ENCODE peak calls at places on chromosome 17, in seven cellular contexts. H is transverse colon, D is K562, O is breast epithelium, F is HCT116, Y is stomach, A is SK-N-SH. Z is an unnamed sample. For H3K27me3, the result is how much of the 10 kb centered on the place peaks cover.

GRCh38 chr17:37393352-37393751 is 13.3 kb downstream of the ACACA start:
- DNase-seq in H (no peak), D (no peak), O (no peak), F (no peak), Y (no peak), A (no peak), Z (no peak)

GRCh38 chr17:38466346-38467315 is 38.4 kb downstream of the ARHGAP23 start:
- DNase-seq in H (no peak), D (no peak), O (no peak), F (no peak), Y (no peak), A (no peak), Z (no peak)

GRCh38 chr17:73802314-73802713 is 158.1 kb upstream of the SDK2 start:
- DNase-seq in H (no peak), D (no peak), O (no peak), F (no peak), Y (no peak), A (no peak), Z (no peak)

GRCh38 chr17:83202002-83203000 is 122.9 kb downstream of the METRNL start:
- DNase-seq in H (peak), D (no peak), O (no peak), F (no peak), Y (peak), A (no peak), Z (peak)

GRCh38 chr17:39867891-39868553 is at the start of gene ZPBP2:
- DNase-seq in H (peak), D (no peak), O (no peak), F (no peak), Y (no peak), A (no peak), Z (peak)

GRCh38 chr17:76511562-76512365 is 10.5 kb upstream of the RHBDF2 start:
- DNase-seq in H (no peak), D (no peak), O (no peak), F (no peak), Y (no peak), A (no peak), Z (no peak)

GRCh38 chr17:27379863-27380533 is 76.2 kb upstream of the KSR1 start:
- DNase-seq in H (peak), D (peak), O (no peak), F (no peak), Y (peak), A (peak), Z (no peak)

GRCh38 chr17:41539071-41539492 is 11.0 kb upstream of the KRT19 start:
- DNase-seq in H (no peak), D (no peak), O (peak), F (no peak), Y (no peak), A (no peak), Z (peak)

GRCh38 chr17:19018600-19018950 is 14.0 kb upstream of the FAM83G start:
- DNase-seq in H (no peak), D (no peak), O (no peak), F (no peak), Y (no peak), A (no peak), Z (no peak)

GRCh38 chr17:82283208-82283749 is 9.8 kb upstream of the CSNK1D start:
- DNase-seq in H (no peak), D (no peak), O (no peak), F (no peak), Y (no peak), A (peak), Z (no peak)

GRCh38 chr17:1050246-1050995 is 53.5 kb downstream of the TIMM22 start:
- DNase-seq in H (no peak), D (no peak), O (no peak), F (no peak), Y (no peak), A (no peak), Z (peak)

GRCh38 chr17:17128476-17129075 is 77.6 kb downstream of the PLD6 start:
- DNase-seq in H (no peak), D (no peak), O (no peak), F (no peak), Y (no peak), A (no peak), Z (peak)

GRCh38 chr17:17125136-17126084 is 80.7 kb downstream of the PLD6 start:
- DNase-seq in H (no peak), D (no peak), O (no peak), F (no peak), Y (no peak), A (peak), Z (peak)

GRCh38 chr17:17127730-17128291 is 78.3 kb downstream of the PLD6 start:
- DNase-seq in H (no peak), D (no peak), O (no peak), F (no peak), Y (no peak), A (no peak), Z (peak)

GRCh38 chr17:17126131-17127110 is 79.7 kb downstream of the PLD6 start:
- DNase-seq in H (no peak), D (no peak), O (no peak), F (no peak), Y (no peak), A (no peak), Z (peak)

DNA sequence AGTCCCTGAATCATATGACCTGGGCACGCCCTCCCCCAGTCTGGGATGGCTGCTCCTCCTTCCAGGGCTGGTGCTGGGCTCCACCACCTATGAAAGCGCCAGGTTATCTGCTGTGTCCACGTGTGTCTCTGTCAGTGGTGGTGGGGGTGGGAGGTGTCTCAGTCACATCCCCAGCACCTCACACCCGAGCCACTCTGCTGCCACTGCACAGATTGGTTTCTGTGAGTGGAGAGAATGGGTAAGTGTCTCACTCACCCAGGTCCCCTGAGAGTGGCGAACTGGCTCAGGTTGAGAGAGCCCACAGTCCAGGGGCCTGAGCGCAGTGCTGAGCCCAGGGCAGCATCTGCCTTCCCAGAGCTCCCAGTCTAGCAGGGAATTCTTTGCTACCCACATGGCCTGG is 79.0 kb downstream of the PLD6 start:
- DNase-seq in H (no peak), D (no peak), O (no peak), F (no peak), Y (no peak), A (no peak), Z (peak)
- H3K27me3 ChIP-seq in H (under half), D (under half), O (under half), F (under half), Y (under half), A (under half), Z (under half)

GRCh38 chr17:50265212-50265611 is 9.1 kb upstream of the TMEM92 start:
- DNase-seq in H (no peak), D (no peak), O (peak), F (no peak), Y (peak), A (peak), Z (peak)

GRCh38 chr17:50265690-50266306 is 8.5 kb upstream of the TMEM92 start:
- DNase-seq in H (no peak), D (no peak), O (no peak), F (no peak), Y (no peak), A (peak), Z (peak)

GRCh38 chr17:50264263-50265113 is 9.8 kb upstream of the TMEM92 start:
- DNase-seq in H (no peak), D (no peak), O (peak), F (no peak), Y (no peak), A (peak), Z (peak)

GRCh38 chr17:50262001-50262794 is 12.1 kb upstream of the TMEM92 start:
- DNase-seq in H (no peak), D (no peak), O (peak), F (no peak), Y (no peak), A (no peak), Z (peak)

DNA sequence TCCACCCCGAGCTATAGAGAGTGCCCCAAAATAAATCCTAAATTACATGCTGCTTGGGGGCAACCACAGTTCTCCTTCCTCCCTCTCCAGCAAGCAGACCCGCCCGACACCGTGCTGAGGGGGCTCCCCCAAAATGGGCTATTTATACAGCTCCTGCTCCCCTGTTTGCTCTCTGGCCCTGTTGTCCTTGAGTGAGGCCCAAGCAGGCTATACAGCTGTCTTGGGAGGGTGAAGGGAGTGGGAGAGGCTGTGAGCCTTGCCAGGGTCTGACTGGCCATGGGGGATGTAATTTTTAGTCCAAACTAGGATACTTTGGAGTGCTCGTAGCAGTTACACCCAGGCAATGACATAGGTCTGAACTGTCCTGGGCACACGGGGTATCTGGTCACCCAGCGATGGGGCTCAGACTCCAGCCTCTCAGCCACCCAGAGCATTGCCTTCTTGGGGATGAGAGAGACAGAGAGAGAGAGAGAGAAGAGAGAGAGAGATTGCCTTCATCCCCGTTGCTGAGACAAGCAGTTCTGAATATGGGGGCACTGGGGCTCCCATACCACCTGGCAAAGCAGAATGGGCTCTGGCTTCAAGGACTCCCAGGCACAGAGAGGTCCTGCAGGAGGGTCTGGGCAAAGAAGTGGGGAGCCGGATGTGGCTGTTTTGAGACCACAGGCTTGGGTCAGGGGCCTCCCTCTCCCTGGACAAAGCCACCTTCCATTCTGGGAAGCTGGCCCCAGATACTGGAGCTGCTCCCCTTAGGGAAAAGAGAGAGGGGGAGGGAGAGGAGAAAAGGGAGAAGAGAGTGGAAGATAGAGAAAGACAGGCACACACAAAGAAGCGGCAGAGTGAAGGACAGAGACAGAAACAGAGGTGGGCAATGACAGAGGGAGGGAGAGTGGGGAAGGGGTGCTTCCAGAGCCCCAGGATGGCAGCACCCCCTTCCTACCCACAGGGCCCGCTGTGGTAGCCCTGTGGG is 10.7 kb upstream of the TMEM92 start:
- DNase-seq in H (no peak), D (no peak), O (peak), F (no peak), Y (no peak), A (peak), Z (peak)
- H3K27ac ChIP-seq in H (peak), D (no peak), O (peak), F (no peak), Y (no peak), A (no peak), Z (no peak)

GRCh38 chr17:45704251-45704650 is 79.9 kb upstream of the CRHR1 start:
- DNase-seq in H (no peak), D (no peak), O (no peak), F (no peak), Y (no peak), A (no peak), Z (no peak)

GRCh38 chr17:45703806-45704205 is 80.3 kb upstream of the CRHR1 start:
- DNase-seq in H (no peak), D (no peak), O (no peak), F (no peak), Y (no peak), A (no peak), Z (no peak)

GRCh38 chr17:45703348-45703747 is 80.8 kb upstream of the CRHR1 start:
- DNase-seq in H (no peak), D (no peak), O (no peak), F (no peak), Y (no peak), A (no peak), Z (no peak)

GRCh38 chr17:45706033-45706432 is 78.1 kb upstream of the CRHR1 start:
- DNase-seq in H (no peak), D (no peak), O (no peak), F (no peak), Y (no peak), A (no peak), Z (no peak)

GRCh38 chr17:45705123-45706009 is 78.8 kb upstream of the CRHR1 start:
- DNase-seq in H (no peak), D (peak), O (no peak), F (peak), Y (no peak), A (no peak), Z (no peak)
- TF ChIP-seq POLR2AphosphoS5 in H (no peak), D (no peak), O (no peak), F (peak), Y (no peak), A (no peak), Z (no peak)

DNA sequence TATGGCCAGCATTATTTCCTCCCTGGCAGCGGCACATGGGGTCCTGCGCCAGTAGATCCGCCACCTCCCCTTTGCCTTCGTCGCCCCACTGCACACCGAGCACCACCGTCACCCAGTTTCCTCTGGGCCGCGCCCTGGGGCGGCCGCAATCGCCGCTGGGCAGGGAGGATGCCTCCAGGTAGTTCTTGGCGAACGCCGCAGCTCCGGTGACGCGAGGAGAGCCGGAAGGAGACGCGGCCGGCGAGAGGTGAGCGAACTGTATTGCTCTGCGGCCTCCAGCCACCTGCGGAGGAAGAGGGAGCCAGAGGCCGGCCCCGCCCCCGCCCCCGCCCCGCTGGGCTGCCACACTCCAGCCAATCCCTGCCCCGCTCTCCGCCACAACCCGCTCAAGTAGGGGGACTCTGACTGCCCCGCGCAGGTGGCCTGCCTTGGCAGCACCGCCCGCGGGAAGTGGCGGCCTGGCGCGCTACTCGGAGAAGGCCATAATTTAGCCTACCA is 11.8 kb upstream of the SLFN13 start:
- DNase-seq in H (peak), D (peak), O (peak), F (peak), Y (peak), A (peak), Z (peak)
- H3K27me3 ChIP-seq in H (half or more), D (under half), O (under half), F (under half), Y (under half), A (under half), Z (under half)

DNA sequence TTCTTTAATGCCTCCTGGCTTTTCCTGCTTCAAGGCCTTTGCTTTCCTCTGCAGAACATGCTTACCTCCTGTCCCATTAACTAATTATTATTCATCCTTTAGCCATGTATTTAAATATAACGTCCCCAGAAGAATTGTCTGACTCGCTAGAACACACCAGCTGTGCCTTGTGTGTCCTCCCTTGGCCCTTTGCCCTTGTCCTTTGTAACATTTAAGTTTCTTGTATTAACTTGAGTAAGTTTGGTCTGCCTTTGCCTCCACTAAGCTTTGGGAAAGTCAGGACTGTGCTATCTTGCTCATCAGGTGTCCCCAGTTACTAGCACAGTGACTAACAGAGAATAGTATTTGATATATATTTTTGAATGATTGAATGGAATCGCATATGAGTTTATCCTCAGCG is 29.6 kb upstream of the ABCA9 start:
- DNase-seq in H (no peak), D (no peak), O (no peak), F (no peak), Y (no peak), A (no peak), Z (no peak)
- H3K27ac ChIP-seq in H (no peak), D (no peak), O (no peak), F (no peak), Y (no peak), A (no peak), Z (no peak)